ENCODE peak calls at places on chromosome 4, in four cellular contexts. B, X, D and C are unnamed samples.

GRCh38 chr4:84291984-84292383 is 207.1 kb downstream of the NKX6-1 start:
- DNase-seq in B (no peak), X (no peak), D (no peak), C (no peak)

GRCh38 chr4:38069271-38069760 is 109.1 kb downstream of the PTTG2 start:
- DNase-seq in B (peak), X (no peak), D (peak), C (no peak)

GRCh38 chr4:57074753-57075152 is 35.4 kb downstream of the IGFBP7 start:
- DNase-seq in B (no peak), X (no peak), D (peak), C (no peak)

GRCh38 chr4:40924096-40924792 is 174.5 kb downstream of the NSUN7 start:
- DNase-seq in B (peak), X (peak), D (peak), C (peak)

GRCh38 chr4:85402371-85402770 is 72.6 kb upstream of the ARHGAP24 start:
- DNase-seq in B (no peak), X (no peak), D (peak), C (no peak)

GRCh38 chr4:123659262-123659661 is 262.7 kb downstream of the SPRY1 start:
- DNase-seq in B (no peak), X (no peak), D (no peak), C (no peak)

GRCh38 chr4:16261313-16261878 is 35.1 kb upstream of the TAPT1 start:
- DNase-seq in B (no peak), X (no peak), D (no peak), C (no peak)

GRCh38 chr4:101337688-101338087 is 9.6 kb downstream of the PPP3CA start:
- DNase-seq in B (no peak), X (no peak), D (peak), C (no peak)